ENCODE peak calls at places on chromosome 15, in six cellular contexts. M is Caco-2, R is heart right ventricle, N is ovary, Z is hepatocyte, L is thoracic aorta. C is an unnamed sample. For H3K36me3, the result is how much of the 10 kb centered on the place peaks cover.

GRCh38 chr15:39255760-39256159 is 325.1 kb upstream of the THBS1 start:
- DNase-seq in M (no peak), N (no peak), R (no peak), L (no peak), Z (no peak), C (peak)

GRCh38 chr15:43469867-43470266 is 23.1 kb downstream of the TP53BP1 start:
- DNase-seq in R (no peak), N (no peak), Z (no peak), L (no peak), M (no peak), C (no peak)

GRCh38 chr15:63244976-63245645 is 32.3 kb upstream of the APH1B start:
- DNase-seq in R (no peak), M (no peak), L (no peak), N (no peak), Z (no peak), C (no peak)

GRCh38 chr15:43144512-43144911 is 11.1 kb downstream of the TMEM62 start:
- DNase-seq in M (no peak), N (no peak), R (no peak), L (no peak), Z (no peak), C (no peak)

GRCh38 chr15:64455951-64456350 is 4.4 kb upstream of the ZNF609 start:
- DNase-seq in L (no peak), R (no peak), N (no peak), Z (no peak), M (no peak), C (no peak)

GRCh38 chr15:84821501-84822021 is 4.4 kb downstream of the ALPK3 start:
- DNase-seq in N (peak), R (no peak), Z (no peak), M (no peak), L (no peak), C (no peak)

GRCh38 chr15:91572110-91572509 is 281.4 kb upstream of the SLCO3A1 start:
- DNase-seq in L (no peak), Z (no peak), R (no peak), N (peak), M (no peak), C (no peak)

GRCh38 chr15:66730168-66731014 is 28.4 kb downstream of the SMAD6 start:
- DNase-seq in N (no peak), R (no peak), L (no peak), M (no peak), Z (no peak), C (no peak)

GRCh38 chr15:89383635-89384604 is 49.3 kb upstream of the POLG start:
- DNase-seq in M (no peak), L (no peak), N (peak), Z (peak), R (peak), C (peak)

GRCh38 chr15:57476533-57476975 is 100.2 kb downstream of the CGNL1 start:
- DNase-seq in R (no peak), Z (no peak), L (no peak), M (no peak), N (no peak), C (no peak)

GRCh38 chr15:51828621-51829359 is 663 bp upstream of the TMOD3 start:
- DNase-seq in M (no peak), Z (no peak), L (no peak), N (no peak), R (no peak), C (no peak)

GRCh38 chr15:59260090-59260489 is 53.4 kb downstream of the LDHAL6B start:
- DNase-seq in Z (no peak), R (no peak), N (no peak), M (no peak), L (no peak), C (no peak)

GRCh38 chr15:81053621-81054020 is 52.9 kb downstream of the TLNRD1 start:
- DNase-seq in M (no peak), N (no peak), R (no peak), L (no peak), Z (no peak), C (no peak)

GRCh38 chr15:22892333-22892732 is 53.9 kb downstream of the NIPA2 start:
- DNase-seq in Z (peak), M (peak), N (no peak), R (no peak), L (no peak), C (no peak)

GRCh38 chr15:53512029-53512428 is 247.4 kb downstream of the WDR72 start:
- DNase-seq in M (no peak), Z (no peak), L (no peak), N (no peak), R (no peak), C (peak)

GRCh38 chr15:72155021-72155621 is 36.9 kb downstream of the SENP8 start:
- DNase-seq in N (peak), R (peak), Z (peak), M (no peak), L (peak), C (peak)

GRCh38 chr15:47383801-47384200 is 333.5 kb upstream of the SEMA6D start:
- DNase-seq in N (no peak), L (no peak), R (no peak), M (no peak), Z (no peak), C (no peak)

GRCh38 chr15:80161473-80162016 is 8.7 kb downstream of the FAH start:
- DNase-seq in M (no peak), N (no peak), R (no peak), Z (no peak), L (no peak), C (no peak)

GRCh38 chr15:64911317-64912186 is at the start of gene ANKDD1A:
- DNase-seq in N (peak), R (peak), Z (peak), L (peak), M (peak), C (peak)

GRCh38 chr15:74127255-74127953 is 3.0 kb upstream of the ISLR2 start:
- DNase-seq in R (peak), L (peak), Z (peak), M (peak), N (peak), C (peak)

GRCh38 chr15:67967871-67968423 is 86.2 kb upstream of the PIAS1 start:
- DNase-seq in R (peak), Z (peak), M (peak), N (peak), L (peak), C (peak)

GRCh38 chr15:65404196-65404872 is 18.4 kb downstream of the IGDCC4 start:
- DNase-seq in Z (no peak), L (no peak), M (no peak), N (no peak), R (no peak), C (no peak)

GRCh38 chr15:77500986-77501385 is 80.3 kb downstream of the HMG20A start:
- DNase-seq in Z (no peak), L (no peak), N (no peak), R (no peak), M (no peak), C (no peak)

GRCh38 chr15:51224428-51224827 is 114.0 kb downstream of the CYP19A1 start:
- DNase-seq in Z (no peak), N (no peak), L (no peak), M (no peak), R (no peak), C (no peak)

GRCh38 chr15:55741592-55742497 is 1.1 kb downstream of the PRTG start:
- DNase-seq in L (no peak), N (peak), R (no peak), Z (peak), M (peak), C (peak)

GRCh38 chr15:36605626-36606263 is 26.3 kb downstream of the CDIN1 start:
- DNase-seq in R (no peak), Z (no peak), L (no peak), M (no peak), N (no peak), C (no peak)

GRCh38 chr15:45023659-45024320 is 795 bp downstream of the SORD start:
- DNase-seq in M (no peak), N (no peak), R (no peak), Z (peak), L (no peak), C (no peak)

GRCh38 chr15:83119968-83120581 is 12.6 kb downstream of the TM6SF1 start:
- DNase-seq in R (no peak), M (no peak), N (no peak), L (no peak), Z (no peak), C (no peak)

GRCh38 chr15:71329041-71329440 is 213.8 kb downstream of the THSD4 start:
- DNase-seq in R (peak), L (peak), M (no peak), N (no peak), Z (no peak), C (peak)

GRCh38 chr15:39627456-39628130 is 46.7 kb downstream of the THBS1 start:
- DNase-seq in M (no peak), Z (no peak), R (no peak), L (no peak), N (no peak), C (no peak)

GRCh38 chr15:68794307-68794706 is 26.4 kb downstream of the ANP32A start:
- DNase-seq in L (no peak), R (no peak), Z (no peak), M (no peak), N (no peak), C (no peak)

GRCh38 chr15:69854521-69855171 is 243.1 kb downstream of the TLE3 start:
- DNase-seq in N (no peak), M (no peak), L (no peak), Z (peak), R (no peak), C (no peak)

GRCh38 chr15:34609658-34610057 is 26.2 kb upstream of the GOLGA8B start:
- DNase-seq in Z (no peak), R (no peak), M (no peak), N (no peak), L (no peak), C (no peak)

GRCh38 chr15:41483519-41483918 is 10.2 kb upstream of the ITPKA start:
- DNase-seq in L (no peak), M (no peak), Z (no peak), R (no peak), N (no peak), C (no peak)

GRCh38 chr15:41483115-41483514 is 10.6 kb upstream of the ITPKA start:
- DNase-seq in Z (no peak), M (no peak), L (no peak), N (no peak), R (no peak), C (no peak)

GRCh38 chr15:41482478-41482877 is 11.2 kb upstream of the ITPKA start:
- DNase-seq in L (no peak), Z (no peak), R (no peak), N (no peak), M (no peak), C (no peak)

GRCh38 chr15:41482070-41482469 is 11.6 kb upstream of the ITPKA start:
- DNase-seq in M (no peak), Z (no peak), N (no peak), R (no peak), L (no peak), C (no peak)

DNA sequence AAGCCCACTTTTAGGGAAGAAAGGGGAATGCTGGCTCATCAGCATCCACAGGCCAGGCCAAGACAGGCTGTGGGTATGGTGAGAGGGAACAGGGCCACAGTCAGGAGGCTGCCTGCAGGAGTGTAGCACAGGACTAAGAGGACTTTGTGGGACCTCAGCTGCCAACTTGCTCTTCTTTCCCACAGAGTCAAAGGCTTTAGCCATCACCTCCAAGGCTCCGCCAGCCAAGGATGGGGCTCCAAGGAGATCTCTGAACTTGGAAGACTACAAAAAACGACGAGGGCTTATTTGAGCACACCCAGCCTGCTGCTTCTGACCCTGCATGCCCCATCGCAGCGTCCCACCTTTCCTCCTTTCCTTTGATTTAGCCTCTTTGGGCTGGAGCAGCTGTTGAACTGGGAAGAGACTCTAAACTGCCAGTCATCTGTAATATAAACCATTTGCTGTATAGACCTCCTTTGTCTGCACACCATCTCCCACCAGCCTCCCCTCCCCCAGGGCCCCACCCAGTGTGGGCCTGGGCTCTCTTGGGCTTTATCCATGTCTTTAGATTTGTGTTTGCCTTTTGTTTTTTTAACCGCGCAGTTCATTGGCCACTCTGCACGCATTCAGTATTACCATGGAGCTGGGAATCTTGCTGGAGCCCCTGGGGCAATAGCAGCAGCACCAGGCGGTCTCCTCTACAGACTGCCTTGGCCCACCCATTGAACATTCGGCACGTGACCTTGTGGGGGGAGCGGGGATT is 13.1 kb upstream of the ITPKA start:
- DNase-seq in R (no peak), L (no peak), M (no peak), Z (no peak), N (no peak), C (no peak)
- H3K36me3 ChIP-seq in R (under half), L (under half), M (under half), Z (under half), N (under half), C (under half)

GRCh38 chr15:93485922-93486327 is 396.9 kb upstream of the RGMA start:
- DNase-seq in L (no peak), M (no peak), N (peak), Z (no peak), R (peak), C (peak)
- TF ChIP-seq CTCF in L (peak), M (no peak), N (peak), Z (no peak), R (no peak), C (peak)

DNA sequence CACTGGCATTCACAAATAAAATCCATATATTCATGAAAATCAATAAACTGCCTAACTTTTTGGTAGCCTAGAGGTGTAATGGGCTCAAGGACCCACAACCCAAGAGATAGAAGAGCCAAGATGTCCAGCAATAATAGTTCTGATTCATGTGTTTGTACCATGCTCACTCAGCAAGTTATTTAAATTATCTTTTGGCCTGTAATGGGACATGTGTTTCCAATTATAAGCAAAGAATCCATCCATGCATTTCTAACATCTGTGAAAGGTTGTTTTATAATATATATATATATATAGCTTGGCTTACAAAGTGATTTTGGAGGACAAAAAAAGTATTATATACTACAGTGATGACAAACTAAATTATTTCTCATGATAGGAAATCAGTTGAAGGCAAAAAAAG is 29.7 kb upstream of the SHC4 start:
- DNase-seq in M (no peak), R (no peak), Z (no peak), N (no peak), L (no peak), C (no peak)
- H3K36me3 ChIP-seq in M (under half), R (under half), Z (under half), N (under half), L (under half), C (under half)

GRCh38 chr15:100525894-100526512 is 2.7 kb downstream of the CERS3 start:
- DNase-seq in Z (peak), R (peak), M (peak), N (peak), L (no peak), C (peak)
- TF ChIP-seq CTCF in Z (no peak), R (no peak), M (no peak), N (no peak), L (no peak), C (no peak)

C was measured in body of pancreas.